ENCODE peak calls at places on chromosomes 13 and 19, in seven cellular contexts. One of them, this sample, is unnamed.

GRCh38 chr13:40983725-40984669 is 35.1 kb downstream of the ELF1 start:
- DNase-seq in mammary epithelial cell: no peak
- DNase-seq in neural progenitor cell: no peak
- DNase-seq in tibial nerve: no peak
- DNase-seq in RWPE2: no peak
- DNase-seq in keratinocyte: no peak
- DNase-seq in cardiac muscle cell: no peak
- DNase-seq in this sample: no peak

GRCh38 chr19:720691-721160 is 12.0 kb downstream of the PALM start:
- DNase-seq in mammary epithelial cell: no peak
- DNase-seq in neural progenitor cell: no peak
- DNase-seq in tibial nerve: no peak
- DNase-seq in RWPE2: no peak
- DNase-seq in keratinocyte: no peak
- DNase-seq in cardiac muscle cell: no peak
- DNase-seq in this sample: no peak

GRCh38 chr19:33460221-33460908 is 61.2 kb downstream of the PEPD start:
- DNase-seq in mammary epithelial cell: no peak
- DNase-seq in neural progenitor cell: no peak
- DNase-seq in tibial nerve: no peak
- DNase-seq in RWPE2: no peak
- DNase-seq in keratinocyte: no peak
- DNase-seq in cardiac muscle cell: no peak
- DNase-seq in this sample: no peak

GRCh38 chr19:16661480-16662034 is 618 bp downstream of the TMEM38A start:
- DNase-seq in mammary epithelial cell: no peak
- DNase-seq in neural progenitor cell: peak; percentile 16
- DNase-seq in tibial nerve: peak; percentile 14
- DNase-seq in RWPE2: no peak
- DNase-seq in keratinocyte: no peak
- DNase-seq in cardiac muscle cell: peak; percentile 50
- DNase-seq in this sample: peak; percentile 75

GRCh38 chr13:100630564-100630963 is 42.0 kb upstream of the GGACT start:
- DNase-seq in mammary epithelial cell: no peak
- DNase-seq in neural progenitor cell: peak; percentile 78
- DNase-seq in tibial nerve: no peak
- DNase-seq in RWPE2: no peak
- DNase-seq in keratinocyte: no peak
- DNase-seq in cardiac muscle cell: no peak
- DNase-seq in this sample: no peak

GRCh38 chr13:49132479-49133002 is 87.6 kb upstream of the MLNR start:
- DNase-seq in mammary epithelial cell: no peak
- DNase-seq in neural progenitor cell: no peak
- DNase-seq in tibial nerve: no peak
- DNase-seq in RWPE2: no peak
- DNase-seq in keratinocyte: no peak
- DNase-seq in cardiac muscle cell: no peak
- DNase-seq in this sample: no peak

GRCh38 chr19:18842166-18842565 is 10.4 kb downstream of the UPF1 start:
- DNase-seq in mammary epithelial cell: no peak
- DNase-seq in neural progenitor cell: no peak
- DNase-seq in tibial nerve: no peak
- DNase-seq in RWPE2: no peak
- DNase-seq in keratinocyte: no peak
- DNase-seq in cardiac muscle cell: no peak
- DNase-seq in this sample: no peak

GRCh38 chr13:21338156-21338555 is 120.9 kb downstream of the ZDHHC20 start:
- DNase-seq in mammary epithelial cell: no peak
- DNase-seq in neural progenitor cell: peak; percentile 38
- DNase-seq in tibial nerve: no peak
- DNase-seq in RWPE2: no peak
- DNase-seq in keratinocyte: no peak
- DNase-seq in cardiac muscle cell: no peak
- DNase-seq in this sample: no peak

GRCh38 chr19:14434543-14435319 is 1.6 kb downstream of the PKN1 start:
- DNase-seq in mammary epithelial cell: peak; percentile 63
- DNase-seq in neural progenitor cell: no peak
- DNase-seq in tibial nerve: no peak
- DNase-seq in RWPE2: no peak
- DNase-seq in keratinocyte: no peak
- DNase-seq in cardiac muscle cell: no peak
- DNase-seq in this sample: peak; percentile 56

GRCh38 chr19:23547156-23547555 is 139.9 kb downstream of the ZNF675 start:
- DNase-seq in mammary epithelial cell: no peak
- DNase-seq in neural progenitor cell: no peak
- DNase-seq in tibial nerve: no peak
- DNase-seq in RWPE2: no peak
- DNase-seq in keratinocyte: no peak
- DNase-seq in cardiac muscle cell: no peak
- DNase-seq in this sample: no peak

GRCh38 chr19:45973564-45974338 is at the start of gene NOVA2:
- DNase-seq in mammary epithelial cell: peak; percentile 47
- DNase-seq in neural progenitor cell: peak; percentile 96
- DNase-seq in tibial nerve: no peak
- DNase-seq in RWPE2: no peak
- DNase-seq in keratinocyte: no peak
- DNase-seq in cardiac muscle cell: peak; percentile 78
- DNase-seq in this sample: peak; percentile 97

GRCh38 chr19:7382694-7383093 is 34.0 kb downstream of the ARHGEF18 start:
- DNase-seq in mammary epithelial cell: no peak
- DNase-seq in neural progenitor cell: peak; percentile 25
- DNase-seq in tibial nerve: no peak
- DNase-seq in RWPE2: no peak
- DNase-seq in keratinocyte: no peak
- DNase-seq in cardiac muscle cell: no peak
- DNase-seq in this sample: no peak

GRCh38 chr13:46947425-46948191 is 50.8 kb upstream of the HTR2A start:
- DNase-seq in mammary epithelial cell: no peak
- DNase-seq in neural progenitor cell: no peak
- DNase-seq in tibial nerve: no peak
- DNase-seq in RWPE2: no peak
- DNase-seq in keratinocyte: no peak
- DNase-seq in cardiac muscle cell: no peak
- DNase-seq in this sample: no peak

DNA sequence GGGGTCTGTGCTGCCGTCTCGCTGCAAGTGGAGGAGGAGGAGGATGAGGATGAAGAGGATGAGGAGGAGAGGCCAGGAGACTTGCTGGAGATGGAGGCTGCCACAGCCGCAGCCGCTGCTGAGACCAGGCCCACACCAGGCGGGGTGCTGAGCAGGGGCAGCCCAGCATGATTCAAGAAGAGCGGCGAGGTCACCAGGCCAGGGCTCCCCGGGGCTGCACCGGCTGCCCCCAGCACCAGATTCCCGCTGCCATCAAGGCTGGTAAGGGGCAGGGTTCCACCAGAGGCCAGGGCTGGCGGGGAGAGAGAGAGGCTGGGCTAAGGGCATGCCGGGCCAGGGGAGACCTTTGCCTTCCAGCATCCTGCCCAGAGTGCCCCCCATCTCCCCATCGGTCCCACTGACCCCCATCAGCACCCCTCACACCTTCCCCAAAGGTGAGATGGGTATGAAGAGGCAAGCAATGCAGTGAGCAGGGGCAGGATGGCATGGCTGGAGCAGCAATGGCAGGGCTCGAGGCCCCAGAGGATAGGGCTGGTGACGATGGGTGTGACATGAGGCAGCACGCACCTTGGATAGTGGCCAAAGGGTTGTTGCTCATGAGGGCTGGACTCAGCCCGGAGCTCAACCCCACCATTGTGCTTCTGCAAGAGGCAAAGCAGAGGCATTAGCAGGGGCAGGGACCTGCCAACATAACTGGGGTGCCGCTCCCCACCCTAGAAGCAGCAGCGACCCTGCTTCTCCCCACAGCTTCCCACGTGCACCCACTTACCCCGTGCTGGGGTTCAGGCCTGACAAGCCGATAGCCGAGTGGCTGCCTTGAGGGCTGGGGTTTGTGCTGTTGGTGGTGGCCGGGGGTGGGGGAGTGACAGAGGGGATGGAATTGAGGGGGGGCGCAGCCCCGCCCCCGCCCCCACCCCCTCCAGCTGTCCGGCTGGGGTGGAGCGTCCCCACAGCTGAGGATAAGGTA is 15.6 kb downstream of the ZNF574 start:
- DNase-seq in mammary epithelial cell: peak; percentile 63
- DNase-seq in neural progenitor cell: no peak
- DNase-seq in tibial nerve: no peak
- DNase-seq in RWPE2: no peak
- DNase-seq in keratinocyte: no peak
- DNase-seq in cardiac muscle cell: peak; percentile 55
- DNase-seq in this sample: peak; percentile 71
- H3K4me1 ChIP-seq in mammary epithelial cell: peaks cover 17% of the 10 kb centered on the region
- H3K4me1 ChIP-seq in neural progenitor cell: peaks cover 18% of the 10 kb centered on the region
- H3K4me1 ChIP-seq in tibial nerve: peaks cover 30% of the 10 kb centered on the region
- H3K4me1 ChIP-seq in RWPE2: peaks cover 10% of the 10 kb centered on the region
- H3K4me1 ChIP-seq in keratinocyte: peaks cover 11% of the 10 kb centered on the region
- H3K4me1 ChIP-seq in cardiac muscle cell: peaks cover 7% of the 10 kb centered on the region
- H3K4me1 ChIP-seq in this sample: peaks cover 5% of the 10 kb centered on the region

DNA sequence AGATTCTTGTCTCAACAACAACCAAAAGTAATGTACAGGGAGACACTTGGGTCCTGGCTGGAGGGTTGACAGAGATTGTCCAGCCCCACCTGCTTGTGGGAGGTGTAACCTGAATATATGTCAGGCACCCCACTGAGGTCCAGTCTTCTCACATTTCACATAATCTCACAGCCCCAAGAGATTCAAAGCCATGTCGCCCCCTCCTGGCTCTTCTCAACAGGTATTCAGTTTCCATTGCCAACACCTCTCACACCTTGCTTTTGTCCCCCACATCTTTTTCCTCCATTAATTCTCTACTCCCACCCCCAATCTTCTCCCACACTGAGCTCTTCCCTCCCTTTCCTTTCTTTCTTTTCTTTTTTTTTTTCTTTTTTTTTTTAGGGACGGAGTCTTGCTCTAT is 11.2 kb downstream of the UNC13A start:
- DNase-seq in mammary epithelial cell: no peak
- DNase-seq in neural progenitor cell: peak; percentile 41
- DNase-seq in tibial nerve: no peak
- DNase-seq in RWPE2: no peak
- DNase-seq in keratinocyte: no peak
- DNase-seq in cardiac muscle cell: peak; percentile 20
- DNase-seq in this sample: no peak
- TF ChIP-seq CTCF in mammary epithelial cell: peak; percentile 37
- TF ChIP-seq CTCF in neural progenitor cell: peak; percentile 30
- TF ChIP-seq CTCF in tibial nerve: no peak
- TF ChIP-seq CTCF in RWPE2: peak; percentile 10
- TF ChIP-seq CTCF in keratinocyte: peak; percentile 15
- TF ChIP-seq CTCF in cardiac muscle cell: peak; percentile 9
- TF ChIP-seq CTCF in this sample: no peak

DNA sequence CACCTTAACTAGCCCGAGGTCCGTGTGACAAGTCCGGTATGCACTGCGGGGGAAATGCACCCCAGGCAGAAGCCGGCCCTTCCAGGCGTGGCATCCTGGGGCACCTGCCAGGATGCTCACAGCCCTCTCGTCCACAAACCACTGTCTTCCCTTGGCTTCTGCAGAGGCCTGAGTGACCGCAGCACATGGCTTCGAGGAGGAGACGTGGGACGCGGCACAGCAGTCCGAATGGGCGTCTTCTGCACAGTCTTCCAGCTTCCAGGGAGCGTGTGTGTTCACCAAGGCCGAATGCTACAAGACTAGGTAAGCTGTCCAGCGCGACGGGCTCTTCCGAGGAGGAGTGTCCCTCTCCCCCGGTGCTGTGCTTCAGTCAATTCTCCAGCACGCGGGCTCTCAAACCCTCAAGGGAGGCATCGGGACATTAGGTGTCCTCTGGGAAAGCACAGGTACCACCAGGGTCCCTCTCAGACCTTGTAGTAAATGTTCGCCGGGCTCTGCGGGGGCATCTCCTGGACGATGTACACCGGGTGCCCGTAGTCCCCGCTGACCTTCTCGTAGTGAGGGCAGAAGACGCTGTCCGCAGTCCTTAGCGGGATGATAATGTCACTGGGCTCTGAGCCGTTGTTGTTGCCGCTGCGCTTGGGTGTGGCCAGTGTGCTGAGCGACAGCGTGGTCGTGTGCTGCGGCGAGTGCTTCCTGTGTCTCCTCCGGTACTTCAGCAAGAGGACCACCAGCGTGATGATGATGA is 42.7 kb downstream of the EFNB2 start:
- DNase-seq in mammary epithelial cell: no peak
- DNase-seq in neural progenitor cell: no peak
- DNase-seq in tibial nerve: no peak
- DNase-seq in RWPE2: no peak
- DNase-seq in keratinocyte: no peak
- DNase-seq in cardiac muscle cell: no peak
- DNase-seq in this sample: no peak
- H3K36me3 ChIP-seq in mammary epithelial cell: peaks cover 37% of the 10 kb centered on the region
- H3K36me3 ChIP-seq in neural progenitor cell: peaks cover 23% of the 10 kb centered on the region
- H3K36me3 ChIP-seq in tibial nerve: no peaks in the 10 kb centered on the region
- H3K36me3 ChIP-seq in RWPE2: peaks cover 82% of the 10 kb centered on the region
- H3K36me3 ChIP-seq in keratinocyte: peaks cover 32% of the 10 kb centered on the region
- H3K36me3 ChIP-seq in cardiac muscle cell: peaks cover 15% of the 10 kb centered on the region
- H3K36me3 ChIP-seq in this sample: peaks cover 53% of the 10 kb centered on the region

GRCh38 chr13:28552288-28552687 is 57.4 kb upstream of the FLT1 start:
- DNase-seq in mammary epithelial cell: no peak
- DNase-seq in neural progenitor cell: no peak
- DNase-seq in tibial nerve: no peak
- DNase-seq in RWPE2: no peak
- DNase-seq in keratinocyte: no peak
- DNase-seq in cardiac muscle cell: no peak
- DNase-seq in this sample: no peak
- H3K4me1 ChIP-seq in mammary epithelial cell: no peaks in the 10 kb centered on the region
- H3K4me1 ChIP-seq in neural progenitor cell: no peaks in the 10 kb centered on the region
- H3K4me1 ChIP-seq in tibial nerve: peaks cover under 1% of the 10 kb centered on the region
- H3K4me1 ChIP-seq in RWPE2: no peaks in the 10 kb centered on the region
- H3K4me1 ChIP-seq in keratinocyte: no peaks in the 10 kb centered on the region
- H3K4me1 ChIP-seq in cardiac muscle cell: no peaks in the 10 kb centered on the region
- H3K4me1 ChIP-seq in this sample: no peaks in the 10 kb centered on the region